ENCODE peak calls at places on chromosomes 5 and 9, in ten cellular contexts. E, A, D, Y, K, Z, C, P, T and X are unnamed samples.

GRCh38 chr5:85452322-85453025 is 1067.8 kb upstream of the EDIL3 start:
- DNase-seq in E (no peak), A (no peak), D (no peak), Y (no peak), K (no peak), Z (no peak), C (no peak), P (no peak), T (no peak), X (no peak)

GRCh38 chr5:39714036-39714698 is 289.4 kb upstream of the DAB2 start:
- DNase-seq in E (peak), A (peak), D (peak), Y (no peak), K (peak), Z (peak), C (peak), P (peak), T (no peak), X (peak)

GRCh38 chr5:38048400-38048799 is 208.6 kb upstream of the GDNF start:
- DNase-seq in E (no peak), A (no peak), D (no peak), Y (no peak), K (no peak), Z (no peak), C (no peak), P (no peak), T (no peak), X (no peak)

GRCh38 chr9:104094534-104095020 is 468 bp downstream of the SMC2 start:
- DNase-seq in E (no peak), A (no peak), D (no peak), Y (no peak), K (peak), Z (no peak), C (no peak), P (no peak), T (no peak), X (peak)

GRCh38 chr5:115627295-115627825 is 1.5 kb upstream of the TMED7 start:
- DNase-seq in E (no peak), A (no peak), D (no peak), Y (no peak), K (no peak), Z (no peak), C (no peak), P (no peak), T (no peak), X (no peak)

GRCh38 chr9:76605271-76605670 is 146.3 kb downstream of the GCNT1 start:
- DNase-seq in E (no peak), A (no peak), D (no peak), Y (no peak), K (peak), Z (no peak), C (no peak), P (no peak), T (no peak), X (peak)

GRCh38 chr5:56360816-56361215 is 127.7 kb upstream of the ANKRD55 start:
- DNase-seq in E (no peak), A (no peak), D (no peak), Y (no peak), K (no peak), Z (no peak), C (no peak), P (no peak), T (no peak), X (no peak)

GRCh38 chr9:128735373-128735772 is 11.4 kb upstream of the ZDHHC12 start:
- DNase-seq in E (no peak), A (no peak), D (no peak), Y (peak), K (no peak), Z (no peak), C (no peak), P (no peak), T (no peak), X (no peak)